ENCODE peak calls at places on chromosomes 7 and 10, in ten cellular contexts. One of them, this sample, is unnamed.
A peak's percentile ranks its signal among the peaks of the same experiment; 100 is the strongest.

GRCh38 chr7:151091431-151091830 is 5.2 kb downstream of the AGAP3 start:
- DNase-seq in HCT116: no peak
- DNase-seq in choroid plexus epithelial cell: peak; percentile 22
- DNase-seq in fibroblast of lung: no peak
- DNase-seq in GM06990: no peak
- DNase-seq in IMR-90: no peak
- DNase-seq in transverse colon: peak; percentile 69
- DNase-seq in astrocyte of the cerebellum: no peak
- DNase-seq in neural progenitor cell: peak; percentile 70
- DNase-seq in AG04450: no peak
- DNase-seq in this sample: no peak

GRCh38 chr7:498678-499641 is 20.7 kb downstream of the PDGFA start:
- DNase-seq in HCT116: no peak
- DNase-seq in choroid plexus epithelial cell: no peak
- DNase-seq in fibroblast of lung: no peak
- DNase-seq in GM06990: no peak
- DNase-seq in IMR-90: no peak
- DNase-seq in transverse colon: no peak
- DNase-seq in astrocyte of the cerebellum: no peak
- DNase-seq in neural progenitor cell: no peak
- DNase-seq in AG04450: no peak
- DNase-seq in this sample: peak; percentile 49

GRCh38 chr7:22894585-22894984 is 71.9 kb upstream of the TOMM7 start:
- DNase-seq in HCT116: no peak
- DNase-seq in choroid plexus epithelial cell: no peak
- DNase-seq in fibroblast of lung: no peak
- DNase-seq in GM06990: no peak
- DNase-seq in IMR-90: no peak
- DNase-seq in transverse colon: no peak
- DNase-seq in astrocyte of the cerebellum: no peak
- DNase-seq in neural progenitor cell: no peak
- DNase-seq in AG04450: no peak
- DNase-seq in this sample: no peak

GRCh38 chr7:1054438-1055083 is 10.2 kb downstream of the GPR146 start:
- DNase-seq in HCT116: no peak
- DNase-seq in choroid plexus epithelial cell: peak; percentile 24
- DNase-seq in fibroblast of lung: no peak
- DNase-seq in GM06990: no peak
- DNase-seq in IMR-90: no peak
- DNase-seq in transverse colon: no peak
- DNase-seq in astrocyte of the cerebellum: no peak
- DNase-seq in neural progenitor cell: peak; percentile 52
- DNase-seq in AG04450: no peak
- DNase-seq in this sample: no peak

GRCh38 chr10:91798736-91799579 is 732 bp downstream of the TNKS2 start:
- DNase-seq in HCT116: peak; percentile 36
- DNase-seq in choroid plexus epithelial cell: peak; percentile 74
- DNase-seq in fibroblast of lung: peak; percentile 58
- DNase-seq in GM06990: peak; percentile 7
- DNase-seq in IMR-90: peak; percentile 50
- DNase-seq in transverse colon: peak; percentile 44
- DNase-seq in astrocyte of the cerebellum: peak; percentile 33
- DNase-seq in neural progenitor cell: peak; percentile 16
- DNase-seq in AG04450: no peak
- DNase-seq in this sample: peak; percentile 62

GRCh38 chr10:113127285-113128283 is 177.5 kb downstream of the TCF7L2 start:
- DNase-seq in HCT116: no peak
- DNase-seq in choroid plexus epithelial cell: peak; percentile 49
- DNase-seq in fibroblast of lung: no peak
- DNase-seq in GM06990: no peak
- DNase-seq in IMR-90: no peak
- DNase-seq in transverse colon: no peak
- DNase-seq in astrocyte of the cerebellum: no peak
- DNase-seq in neural progenitor cell: peak; percentile 89
- DNase-seq in AG04450: no peak
- DNase-seq in this sample: peak; percentile 31

GRCh38 chr10:24894309-24894708 is 58.1 kb downstream of the PRTFDC1 start:
- DNase-seq in HCT116: no peak
- DNase-seq in choroid plexus epithelial cell: peak; percentile 95
- DNase-seq in fibroblast of lung: peak; percentile 97
- DNase-seq in GM06990: no peak
- DNase-seq in IMR-90: peak; percentile 97
- DNase-seq in transverse colon: no peak
- DNase-seq in astrocyte of the cerebellum: peak; percentile 88
- DNase-seq in neural progenitor cell: no peak
- DNase-seq in AG04450: peak; percentile 87
- DNase-seq in this sample: peak; percentile 87

GRCh38 chr7:158765020-158765419 is 60.4 kb upstream of the NCAPG2 start:
- DNase-seq in HCT116: no peak
- DNase-seq in choroid plexus epithelial cell: no peak
- DNase-seq in fibroblast of lung: no peak
- DNase-seq in GM06990: no peak
- DNase-seq in IMR-90: no peak
- DNase-seq in transverse colon: no peak
- DNase-seq in astrocyte of the cerebellum: no peak
- DNase-seq in neural progenitor cell: no peak
- DNase-seq in AG04450: no peak
- DNase-seq in this sample: no peak

GRCh38 chr10:113663142-113663541 is 699 bp downstream of the NRAP start:
- DNase-seq in HCT116: no peak
- DNase-seq in choroid plexus epithelial cell: no peak
- DNase-seq in fibroblast of lung: no peak
- DNase-seq in GM06990: no peak
- DNase-seq in IMR-90: no peak
- DNase-seq in transverse colon: no peak
- DNase-seq in astrocyte of the cerebellum: no peak
- DNase-seq in neural progenitor cell: no peak
- DNase-seq in AG04450: no peak
- DNase-seq in this sample: no peak

GRCh38 chr10:101780818-101781654 is 2.2 kb downstream of the NPM3 start:
- DNase-seq in HCT116: peak; percentile 55
- DNase-seq in choroid plexus epithelial cell: peak; percentile 77
- DNase-seq in fibroblast of lung: peak; percentile 53
- DNase-seq in GM06990: peak; percentile 67
- DNase-seq in IMR-90: peak; percentile 64
- DNase-seq in transverse colon: peak; percentile 66
- DNase-seq in astrocyte of the cerebellum: peak; percentile 28
- DNase-seq in neural progenitor cell: peak; percentile 86
- DNase-seq in AG04450: peak; percentile 30
- DNase-seq in this sample: peak; percentile 63
- TF ChIP-seq CTCF in HCT116: peak; percentile 99
- TF ChIP-seq CTCF in choroid plexus epithelial cell: peak; percentile 92
- TF ChIP-seq CTCF in fibroblast of lung: peak; percentile 83
- TF ChIP-seq CTCF in GM06990: peak; percentile 94
- TF ChIP-seq CTCF in IMR-90: peak; percentile 93
- TF ChIP-seq CTCF in transverse colon: peak; percentile 93
- TF ChIP-seq CTCF in astrocyte of the cerebellum: peak; percentile 98
- TF ChIP-seq CTCF in neural progenitor cell: peak; percentile 96
- TF ChIP-seq CTCF in AG04450: peak; percentile 92
- TF ChIP-seq CTCF in this sample: peak; percentile 94

GRCh38 chr10:6346621-6347020 is 143.9 kb downstream of the PFKFB3 start:
- DNase-seq in HCT116: no peak
- DNase-seq in choroid plexus epithelial cell: no peak
- DNase-seq in fibroblast of lung: no peak
- DNase-seq in GM06990: no peak
- DNase-seq in IMR-90: no peak
- DNase-seq in transverse colon: no peak
- DNase-seq in astrocyte of the cerebellum: no peak
- DNase-seq in neural progenitor cell: no peak
- DNase-seq in AG04450: no peak
- DNase-seq in this sample: no peak

GRCh38 chr10:6349846-6350245 is 147.1 kb downstream of the PFKFB3 start:
- DNase-seq in HCT116: no peak
- DNase-seq in choroid plexus epithelial cell: no peak
- DNase-seq in fibroblast of lung: no peak
- DNase-seq in GM06990: no peak
- DNase-seq in IMR-90: no peak
- DNase-seq in transverse colon: no peak
- DNase-seq in astrocyte of the cerebellum: no peak
- DNase-seq in neural progenitor cell: no peak
- DNase-seq in AG04450: no peak
- DNase-seq in this sample: no peak

GRCh38 chr10:6345404-6345803 is 142.7 kb downstream of the PFKFB3 start:
- DNase-seq in HCT116: no peak
- DNase-seq in choroid plexus epithelial cell: no peak
- DNase-seq in fibroblast of lung: no peak
- DNase-seq in GM06990: no peak
- DNase-seq in IMR-90: no peak
- DNase-seq in transverse colon: no peak
- DNase-seq in astrocyte of the cerebellum: no peak
- DNase-seq in neural progenitor cell: no peak
- DNase-seq in AG04450: no peak
- DNase-seq in this sample: no peak

GRCh38 chr10:6348091-6348862 is 145.5 kb downstream of the PFKFB3 start:
- DNase-seq in HCT116: no peak
- DNase-seq in choroid plexus epithelial cell: no peak
- DNase-seq in fibroblast of lung: no peak
- DNase-seq in GM06990: peak; percentile 72
- DNase-seq in IMR-90: no peak
- DNase-seq in transverse colon: peak; percentile 56
- DNase-seq in astrocyte of the cerebellum: peak; percentile 20
- DNase-seq in neural progenitor cell: no peak
- DNase-seq in AG04450: no peak
- DNase-seq in this sample: no peak

DNA sequence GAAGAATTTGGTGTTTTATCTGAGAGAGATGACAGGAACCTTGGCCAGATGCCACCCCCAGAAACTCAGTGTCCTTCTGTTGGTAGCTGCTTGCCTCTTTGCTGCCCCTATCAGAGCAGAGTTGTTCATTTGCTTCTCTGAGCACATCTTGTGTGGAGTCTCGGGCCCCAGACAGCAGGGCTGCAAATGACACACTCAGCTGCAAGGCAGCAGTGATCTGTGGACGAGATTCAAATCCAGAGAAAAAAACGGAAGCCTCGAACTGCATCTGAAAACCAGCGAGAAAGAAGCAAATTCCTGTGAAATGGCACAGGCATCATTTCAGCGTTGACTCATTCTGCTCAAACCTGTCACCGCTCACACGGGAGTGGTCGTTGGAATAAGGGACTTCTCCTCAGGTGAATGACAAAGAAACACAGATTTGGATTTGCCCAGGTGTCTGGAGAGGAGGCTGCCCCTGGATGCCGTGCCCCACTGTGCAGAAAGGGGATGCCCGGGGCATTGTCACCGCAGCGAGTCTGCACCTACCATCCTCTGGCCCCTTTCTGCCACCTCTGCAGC is 144.7 kb downstream of the PFKFB3 start:
- DNase-seq in HCT116: no peak
- DNase-seq in choroid plexus epithelial cell: no peak
- DNase-seq in fibroblast of lung: no peak
- DNase-seq in GM06990: no peak
- DNase-seq in IMR-90: peak; percentile 7
- DNase-seq in transverse colon: no peak
- DNase-seq in astrocyte of the cerebellum: no peak
- DNase-seq in neural progenitor cell: no peak
- DNase-seq in AG04450: no peak
- DNase-seq in this sample: no peak
- H3K4me3 ChIP-seq in HCT116: no peak overlapping the region
- H3K4me3 ChIP-seq in choroid plexus epithelial cell: no peak overlapping the region
- H3K4me3 ChIP-seq in fibroblast of lung: no peak overlapping the region
- H3K4me3 ChIP-seq in GM06990: no peak overlapping the region
- H3K4me3 ChIP-seq in IMR-90: no peak overlapping the region
- H3K4me3 ChIP-seq in transverse colon: no peak overlapping the region
- H3K4me3 ChIP-seq in astrocyte of the cerebellum: no peak overlapping the region
- H3K4me3 ChIP-seq in neural progenitor cell: no peak overlapping the region
- H3K4me3 ChIP-seq in AG04450: no peak overlapping the region
- H3K4me3 ChIP-seq in this sample: no peak overlapping the region

DNA sequence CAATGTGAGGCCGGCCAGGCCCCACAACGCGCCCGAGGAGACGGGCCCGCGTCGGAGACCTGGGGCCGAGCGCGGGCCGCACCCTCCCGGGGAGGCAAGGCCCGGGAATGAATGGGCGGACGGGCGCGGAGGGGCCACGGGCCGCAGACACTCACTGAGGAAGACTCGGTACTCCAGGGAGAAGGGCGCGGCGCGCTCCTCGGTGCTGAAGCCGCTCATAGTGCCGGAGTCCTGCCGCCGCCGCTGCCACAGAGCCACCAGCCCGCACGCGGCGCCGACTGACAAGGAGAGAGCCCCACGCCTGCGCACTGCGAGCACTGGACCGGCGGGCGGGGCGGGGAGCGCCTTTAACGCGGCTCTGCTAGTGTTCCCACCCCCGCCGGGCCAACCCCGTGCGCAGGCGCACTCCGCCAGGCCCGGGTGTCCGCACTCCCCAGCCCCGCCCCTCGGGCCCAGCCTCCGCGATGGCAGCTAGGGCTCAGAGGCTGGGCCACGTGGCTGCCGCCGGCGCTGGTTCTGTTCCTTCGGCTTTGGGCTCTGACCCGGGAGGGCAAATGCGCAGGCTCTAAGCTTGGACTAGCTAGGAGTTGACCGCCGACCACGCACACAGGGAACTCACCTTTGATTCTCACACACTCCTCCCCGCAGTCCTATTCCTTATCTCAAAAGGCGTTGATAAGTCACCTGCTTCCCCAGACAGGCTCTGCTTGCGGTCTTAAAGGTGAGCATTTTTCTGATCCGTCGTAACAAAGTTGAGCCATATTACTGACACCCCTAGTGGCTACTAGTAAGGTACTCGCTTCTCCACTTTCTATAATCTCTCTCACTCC is at the start of gene PPA1:
- DNase-seq in HCT116: peak; percentile 90
- DNase-seq in choroid plexus epithelial cell: peak; percentile 96
- DNase-seq in fibroblast of lung: peak; percentile 93
- DNase-seq in GM06990: peak; percentile 99
- DNase-seq in IMR-90: peak; percentile 91
- DNase-seq in transverse colon: peak; percentile 99
- DNase-seq in astrocyte of the cerebellum: peak; percentile 74
- DNase-seq in neural progenitor cell: peak; percentile 99
- DNase-seq in AG04450: peak; percentile 78
- DNase-seq in this sample: peak; percentile 90
- TF ChIP-seq CTCF in HCT116: no peak
- TF ChIP-seq CTCF in choroid plexus epithelial cell: peak; percentile 37
- TF ChIP-seq CTCF in fibroblast of lung: peak; percentile 14
- TF ChIP-seq CTCF in GM06990: peak; percentile 27
- TF ChIP-seq CTCF in IMR-90: peak; percentile 14
- TF ChIP-seq CTCF in transverse colon: peak; percentile 25
- TF ChIP-seq CTCF in astrocyte of the cerebellum: peak; percentile 32
- TF ChIP-seq CTCF in neural progenitor cell: peak; percentile 27
- TF ChIP-seq CTCF in AG04450: peak; percentile 20
- TF ChIP-seq CTCF in this sample: peak; percentile 32

DNA sequence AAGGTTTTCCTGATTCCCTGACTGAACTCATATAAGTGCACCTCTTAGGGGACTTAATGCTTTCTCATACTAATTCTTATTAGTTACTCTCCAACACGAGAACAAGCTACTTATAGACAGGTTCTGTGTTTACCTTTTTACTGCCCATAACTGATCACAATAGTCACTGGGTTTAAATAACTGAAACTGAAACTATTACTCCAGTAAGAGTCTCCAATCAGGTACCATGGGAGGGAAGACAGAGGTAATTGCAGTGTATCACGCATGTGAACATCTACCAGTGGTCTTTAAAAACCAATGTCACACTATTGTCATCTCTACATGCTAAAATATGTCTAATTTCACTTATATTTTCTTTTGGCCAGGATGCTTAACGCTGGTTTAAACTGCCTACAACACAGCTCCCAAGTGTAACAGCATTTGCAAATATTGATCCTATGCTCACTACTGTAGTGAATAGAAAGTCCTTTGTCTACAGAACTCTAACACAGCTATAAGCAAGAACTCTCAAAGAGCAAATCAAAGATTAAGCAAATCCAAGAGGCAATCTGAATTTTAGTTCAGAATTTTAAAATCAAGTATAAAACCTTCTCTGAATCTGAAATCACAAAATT is 3.6 kb downstream of the GDI2 start:
- DNase-seq in HCT116: no peak
- DNase-seq in choroid plexus epithelial cell: peak; percentile 26
- DNase-seq in fibroblast of lung: no peak
- DNase-seq in GM06990: no peak
- DNase-seq in IMR-90: peak; percentile 1
- DNase-seq in transverse colon: no peak
- DNase-seq in astrocyte of the cerebellum: no peak
- DNase-seq in neural progenitor cell: no peak
- DNase-seq in AG04450: no peak
- DNase-seq in this sample: no peak
- H3K4me3 ChIP-seq in HCT116: no peak overlapping the region
- H3K4me3 ChIP-seq in choroid plexus epithelial cell: peak overlapping the region; percentile 22
- H3K4me3 ChIP-seq in fibroblast of lung: peak overlapping the region; percentile 87
- H3K4me3 ChIP-seq in GM06990: peak overlapping the region; percentile 38
- H3K4me3 ChIP-seq in IMR-90: no peak overlapping the region
- H3K4me3 ChIP-seq in transverse colon: no peak overlapping the region
- H3K4me3 ChIP-seq in astrocyte of the cerebellum: peak overlapping the region; percentile 9
- H3K4me3 ChIP-seq in neural progenitor cell: peak overlapping the region; percentile 98
- H3K4me3 ChIP-seq in AG04450: peak overlapping the region; percentile 29
- H3K4me3 ChIP-seq in this sample: peak overlapping the region; percentile 47